ENCODE peak calls at places on chromosomes 4 and X, in eight cellular contexts. X, I, E, Y, S, O, C and P are unnamed samples. For H3K4me1, the result is how much of the 10 kb centered on the place peaks cover.

GRCh38 chr4:26194764-26195163 is 126.0 kb upstream of the RBPJ start:
- DNase-seq in Y (no peak), C (no peak), O (no peak), I (no peak), S (no peak), X (no peak), E (no peak), P (no peak)

GRCh38 chr4:148263820-148264219 is 178.4 kb downstream of the NR3C2 start:
- DNase-seq in X (no peak), O (no peak), C (no peak), S (no peak), I (no peak), E (no peak), Y (no peak), P (no peak)

GRCh38 chr4:122762520-122762919 is 30.0 kb downstream of the BBS12 start:
- DNase-seq in C (no peak), S (no peak), I (no peak), Y (no peak), O (no peak), X (no peak), E (no peak), P (no peak)

GRCh38 chr4:8310306-8310705 is 40.8 kb downstream of the HTRA3 start:
- DNase-seq in O (no peak), Y (no peak), C (no peak), S (peak), E (no peak), X (no peak), I (peak), P (no peak)

GRCh38 chr4:70992354-70992753 is 1.1 kb upstream of the DCK start:
- DNase-seq in Y (no peak), E (no peak), C (no peak), X (no peak), O (no peak), S (no peak), I (peak), P (no peak)

GRCh38 chr4:154928640-154929257 is 147.7 kb downstream of the RBM46 start:
- DNase-seq in S (no peak), O (no peak), X (no peak), Y (peak), E (no peak), C (no peak), I (peak), P (no peak)

GRCh38 chr4:8702516-8703400 is 110.2 kb downstream of the CPZ start:
- DNase-seq in O (no peak), E (no peak), Y (no peak), S (peak), I (peak), C (no peak), X (peak), P (no peak)

GRCh38 chrX:19005909-19006308 is 22.0 kb upstream of the PHKA2 start:
- DNase-seq in I (no peak), O (no peak), Y (no peak), C (no peak), E (no peak), S (no peak), X (no peak), P (no peak)

GRCh38 chr4:48254381-48255072 is 15.1 kb downstream of the TEC start:
- DNase-seq in Y (peak), S (no peak), O (peak), X (no peak), C (no peak), E (no peak), I (no peak), P (no peak)

GRCh38 chr4:86358176-86358701 is 1.6 kb downstream of the MAPK10 start:
- DNase-seq in Y (peak), O (no peak), X (no peak), E (no peak), C (no peak), I (no peak), S (no peak), P (no peak)

GRCh38 chr4:77072195-77072753 is 3.5 kb downstream of the CCNI start:
- DNase-seq in Y (no peak), I (no peak), O (no peak), S (no peak), E (no peak), X (no peak), C (no peak), P (no peak)

GRCh38 chr4:171017596-171017995 is 795.6 kb upstream of the GALNTL6 start:
- DNase-seq in E (no peak), S (no peak), Y (no peak), O (no peak), C (no peak), X (no peak), I (no peak), P (no peak)

GRCh38 chrX:34716322-34716721 is 59.2 kb upstream of the TMEM47 start:
- DNase-seq in E (no peak), X (no peak), Y (peak), S (no peak), C (no peak), O (no peak), I (no peak), P (no peak)

GRCh38 chrX:49250578-49250977 is 13.9 kb downstream of the FOXP3 start:
- DNase-seq in O (no peak), S (no peak), Y (no peak), E (no peak), C (no peak), X (no peak), I (no peak), P (no peak)

GRCh38 chrX:149037301-149037700 is 467.8 kb downstream of the IDS start:
- DNase-seq in C (no peak), X (no peak), Y (no peak), S (no peak), O (no peak), I (no peak), E (no peak), P (no peak)

GRCh38 chr4:59518005-59518823 is 1681.9 kb upstream of the ADGRL3 start:
- DNase-seq in Y (no peak), S (no peak), I (peak), X (no peak), O (no peak), C (no peak), E (no peak), P (no peak)

GRCh38 chr4:169238445-169238844 is 32.3 kb downstream of the SH3RF1 start:
- DNase-seq in X (no peak), C (no peak), S (no peak), I (no peak), E (no peak), Y (peak), O (no peak), P (no peak)

GRCh38 chr4:133799916-133800315 is 401.7 kb downstream of the PABPC4L start:
- DNase-seq in X (no peak), C (no peak), Y (no peak), O (no peak), E (no peak), S (no peak), I (no peak), P (no peak)

GRCh38 chr4:165493359-165493758 is 114.6 kb downstream of the CPE start:
- DNase-seq in O (peak), X (peak), I (peak), Y (peak), C (no peak), S (no peak), E (peak), P (peak)

GRCh38 chrX:130915302-130915701 is 12.3 kb upstream of the ENOX2 start:
- DNase-seq in Y (peak), S (no peak), C (no peak), E (no peak), O (no peak), I (no peak), X (no peak), P (no peak)

GRCh38 chr4:61828960-61829359 is 628.8 kb downstream of the ADGRL3 start:
- DNase-seq in C (no peak), S (no peak), E (no peak), Y (no peak), I (no peak), O (no peak), X (no peak), P (no peak)

GRCh38 chr4:15562623-15563022 is 92.5 kb downstream of the FBXL5 start:
- DNase-seq in Y (no peak), O (no peak), S (no peak), X (no peak), I (no peak), E (no peak), C (no peak), P (no peak)

GRCh38 chrX:109782994-109783711 is 50.1 kb upstream of the ACSL4 start:
- DNase-seq in I (no peak), S (no peak), Y (peak), C (no peak), X (no peak), O (no peak), E (no peak), P (no peak)

GRCh38 chrX:111071542-111072277 is 24.3 kb upstream of the PAK3 start:
- DNase-seq in O (no peak), S (no peak), I (no peak), X (no peak), E (no peak), C (no peak), Y (no peak), P (no peak)

GRCh38 chrX:122770581-122770980 is 413.5 kb upstream of the GRIA3 start:
- DNase-seq in C (no peak), O (no peak), Y (no peak), E (no peak), I (no peak), X (no peak), S (no peak), P (no peak)

GRCh38 chr4:122731676-122732075 is 828 bp upstream of the BBS12 start:
- DNase-seq in S (no peak), E (no peak), C (no peak), O (no peak), I (no peak), Y (no peak), X (no peak), P (no peak)

GRCh38 chrX:20116575-20117240 is at the start of gene MAP7D2:
- DNase-seq in Y (no peak), C (no peak), E (no peak), S (no peak), X (peak), I (peak), O (no peak), P (peak)

GRCh38 chr4:30865676-30866075 is 145.5 kb downstream of the PCDH7 start:
- DNase-seq in O (no peak), Y (peak), S (no peak), I (no peak), C (no peak), E (no peak), X (no peak), P (no peak)

GRCh38 chr4:25913851-25914669 is at the start of gene SMIM20:
- DNase-seq in C (peak), I (peak), O (peak), X (peak), E (peak), Y (peak), S (peak), P (peak)

GRCh38 chr4:22901631-22902030 is 208.9 kb downstream of the GBA3 start:
- DNase-seq in O (no peak), C (no peak), E (no peak), Y (no peak), S (no peak), I (no peak), X (no peak), P (no peak)

GRCh38 chrX:120560405-120560841 is 339 bp downstream of the CUL4B start:
- DNase-seq in S (peak), Y (peak), E (no peak), I (no peak), X (no peak), O (peak), C (no peak), P (peak)

DNA sequence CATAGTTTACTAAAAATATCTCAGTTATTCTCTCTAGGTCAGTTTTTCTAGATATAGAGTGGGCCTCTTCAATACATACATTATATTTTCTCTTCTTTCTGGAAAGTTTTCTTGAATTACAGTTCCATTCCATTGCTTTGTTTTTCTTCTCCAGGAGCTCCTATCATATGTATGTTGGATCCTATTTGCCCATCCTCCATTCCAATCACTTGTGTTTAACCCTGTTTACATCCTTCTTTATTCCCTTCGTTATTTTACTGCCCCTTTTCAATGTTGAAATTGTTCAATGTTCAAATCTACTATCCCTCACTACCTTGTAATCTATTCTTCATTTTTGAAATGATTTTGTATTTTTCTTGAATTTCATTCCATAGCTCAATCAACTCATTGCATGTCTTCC is 97.4 kb downstream of the IRF2 start:
- DNase-seq in S (no peak), Y (no peak), E (no peak), X (no peak), O (no peak), C (no peak), I (no peak), P (no peak)
- H3K4me1 ChIP-seq in S (under half), Y (under half), E (under half), X (under half), O (under half), C (under half), I (under half), P (under half)

DNA sequence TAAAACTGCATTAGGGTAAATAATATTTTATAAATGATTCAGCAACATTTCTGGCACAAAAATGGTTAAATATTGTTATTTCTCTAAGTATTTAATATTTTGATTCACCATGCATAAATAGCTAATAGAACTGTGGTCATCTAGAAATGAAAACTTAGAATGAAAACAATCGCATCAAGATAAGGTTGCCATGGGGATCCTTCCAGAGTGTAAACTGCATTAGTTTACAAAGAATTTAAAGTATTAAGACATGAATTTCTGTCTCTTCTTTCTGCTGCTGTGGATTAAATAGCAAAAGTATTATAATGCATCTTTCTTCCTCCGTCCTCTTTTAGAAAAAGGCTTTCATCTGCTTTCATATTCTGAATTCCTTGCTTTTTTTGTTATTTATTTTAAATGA is 1064.6 kb upstream of the SLIT2 start:
- DNase-seq in O (no peak), Y (peak), C (no peak), X (no peak), S (no peak), E (no peak), I (no peak), P (no peak)
- H3K4me3 ChIP-seq in O (no peak), Y (no peak), C (no peak), X (no peak), S (no peak), E (no peak), I (no peak), P (no peak)

GRCh38 chr4:2802618-2803531 is 10.0 kb downstream of the SH3BP2 start:
- DNase-seq in S (peak), E (no peak), C (no peak), Y (no peak), O (peak), I (no peak), X (no peak), P (peak)
- TF ChIP-seq CTCF in S (no peak), E (no peak), C (no peak), Y (no peak), O (no peak), I (no peak), X (no peak), P (no peak)

GRCh38 chr4:3435684-3435956 is 6.1 kb upstream of the HGFAC start:
- DNase-seq in X (no peak), O (no peak), I (no peak), E (no peak), C (no peak), S (peak), Y (no peak), P (no peak)
- H3K4me1 ChIP-seq in X (under half), O (under half), I (under half), E (under half), C (under half), S (under half), Y (under half), P (under half)

GRCh38 chr4:94566420-94566819 is 114.7 kb downstream of the PDLIM5 start:
- DNase-seq in S (no peak), C (no peak), I (no peak), X (no peak), Y (no peak), E (no peak), O (no peak), P (no peak)

GRCh38 chr4:94571301-94571700 is 119.6 kb downstream of the PDLIM5 start:
- DNase-seq in Y (no peak), C (no peak), O (no peak), I (no peak), S (no peak), E (no peak), X (no peak), P (no peak)

GRCh38 chr4:94564252-94564651 is 112.5 kb downstream of the PDLIM5 start:
- DNase-seq in C (no peak), O (no peak), S (no peak), E (no peak), X (no peak), I (no peak), Y (no peak), P (no peak)

GRCh38 chr4:94570558-94570957 is 118.8 kb downstream of the PDLIM5 start:
- DNase-seq in O (no peak), S (no peak), Y (no peak), I (no peak), X (no peak), C (no peak), E (no peak), P (no peak)

GRCh38 chr4:94567811-94568210 is 116.1 kb downstream of the PDLIM5 start:
- DNase-seq in E (no peak), I (no peak), Y (no peak), O (no peak), X (no peak), S (no peak), C (no peak), P (no peak)
- H3K4me3 ChIP-seq in E (no peak), I (no peak), Y (no peak), O (peak), X (no peak), S (no peak), C (no peak), P (no peak)

DNA sequence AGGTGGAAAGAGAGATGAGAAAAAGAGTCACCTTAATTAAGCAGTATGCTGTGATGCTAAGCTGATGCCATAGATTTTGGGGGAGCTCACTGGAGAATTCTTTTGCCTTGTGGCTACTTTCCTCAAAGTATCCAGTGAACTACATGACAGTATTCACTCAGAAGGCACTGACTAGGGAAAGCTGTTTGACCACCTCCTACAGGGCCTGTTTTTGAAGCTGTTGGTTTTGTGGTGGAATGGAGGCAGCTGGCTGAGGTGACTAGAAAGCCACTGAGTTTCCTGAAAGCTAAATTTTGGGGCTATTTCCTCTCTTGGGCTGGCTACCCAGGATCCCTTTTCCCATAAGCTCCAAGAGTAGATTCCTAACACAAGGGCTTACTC is 124.8 kb upstream of the EOLA2 start:
- DNase-seq in Y (no peak), C (no peak), S (no peak), O (no peak), E (no peak), I (no peak), X (no peak), P (no peak)
- TF ChIP-seq CTCF in Y (no peak), C (no peak), S (no peak), O (no peak), E (no peak), I (no peak), X (no peak), P (no peak)

DNA sequence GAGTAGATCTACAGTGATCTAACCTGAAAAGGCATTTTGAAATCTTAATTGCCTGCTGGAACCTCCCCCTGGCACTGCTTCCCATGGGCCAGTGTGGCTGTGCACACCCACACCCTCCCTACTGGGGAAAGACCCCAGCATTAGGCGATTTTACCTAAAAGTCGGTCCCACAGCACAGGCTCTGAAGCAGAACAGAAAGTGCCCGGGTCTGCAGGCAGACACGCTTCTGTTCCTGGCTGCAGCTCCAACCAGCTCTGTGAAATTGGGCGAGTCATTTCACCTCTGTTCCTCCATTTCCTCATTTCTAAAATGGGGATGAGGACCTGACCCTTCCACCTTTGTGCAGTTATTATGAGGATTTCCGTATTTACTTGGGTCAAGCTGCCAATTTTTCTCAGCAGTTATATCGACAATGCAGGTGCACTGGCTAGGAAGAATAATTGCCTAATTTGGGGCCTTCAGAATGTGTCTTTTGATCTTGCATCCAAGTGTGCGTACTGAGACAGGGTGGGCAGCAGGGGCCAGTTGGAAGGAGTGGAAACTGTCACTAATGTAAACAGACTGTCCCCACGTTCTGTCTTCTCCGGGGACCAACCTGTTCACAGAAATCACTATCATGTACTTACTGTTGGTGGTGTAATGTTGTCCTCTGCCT is 7.1 kb downstream of the KLF3 start:
- DNase-seq in O (no peak), Y (no peak), C (no peak), X (no peak), S (no peak), E (no peak), I (peak), P (peak)
- H3K4me1 ChIP-seq in O (half or more), Y (under half), C (half or more), X (under half), S (half or more), E (half or more), I (under half), P (half or more)

GRCh38 chrX:66015152-66015827 is 24.6 kb downstream of the VSIG4 start:
- DNase-seq in Y (no peak), I (no peak), X (no peak), S (no peak), E (no peak), O (peak), C (no peak), P (peak)

GRCh38 chrX:66018585-66019309 is 21.1 kb downstream of the VSIG4 start:
- DNase-seq in O (no peak), Y (no peak), X (no peak), S (no peak), E (no peak), I (no peak), C (no peak), P (no peak)

GRCh38 chrX:66017659-66018170 is 22.2 kb downstream of the VSIG4 start:
- DNase-seq in O (no peak), I (no peak), C (no peak), S (no peak), X (no peak), E (no peak), Y (no peak), P (peak)

GRCh38 chrX:66015906-66016689 is 23.8 kb downstream of the VSIG4 start:
- DNase-seq in E (no peak), Y (no peak), X (no peak), I (no peak), S (no peak), O (no peak), C (no peak), P (no peak)

GRCh38 chrX:66016905-66017658 is 22.8 kb downstream of the VSIG4 start:
- DNase-seq in X (no peak), C (no peak), E (no peak), O (no peak), Y (no peak), S (no peak), I (no peak), P (no peak)
- H3K4me3 ChIP-seq in X (no peak), C (peak), E (no peak), O (peak), Y (no peak), S (no peak), I (no peak), P (no peak)

DNA sequence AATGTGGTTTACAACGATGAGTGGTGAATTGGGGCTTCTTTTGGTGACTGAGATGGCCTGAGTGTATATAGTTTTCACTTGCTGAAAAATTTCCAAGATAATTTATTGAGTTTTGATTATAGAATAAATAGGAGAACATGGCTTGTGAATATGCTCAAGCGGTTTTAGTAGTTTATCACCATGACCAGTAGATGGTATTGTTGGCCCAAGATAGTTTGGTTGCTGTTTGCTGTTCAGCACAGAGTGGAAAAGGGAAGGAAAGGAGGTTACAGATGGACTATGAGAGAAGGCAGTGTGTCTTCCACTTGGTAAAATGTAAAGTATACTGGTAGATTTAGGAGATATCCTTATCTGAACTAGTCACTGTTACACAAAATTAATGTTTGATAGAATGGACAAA is 55.8 kb upstream of the POU4F2 start:
- DNase-seq in C (no peak), X (no peak), I (no peak), O (no peak), E (no peak), Y (no peak), S (no peak), P (no peak)
- TF ChIP-seq CTCF in C (no peak), X (no peak), I (peak), O (no peak), E (no peak), Y (no peak), S (no peak), P (no peak)